ENCODE peak calls at places on chromosome 2, in six cellular contexts. One of them, this sample, is unnamed.

GRCh38 chr2:39573276-39573675 is 92.4 kb upstream of the TMEM178A start:
- DNase-seq in WTC11: no peak
- DNase-seq in HepG2: no peak
- DNase-seq in K562: no peak
- DNase-seq in H1: no peak
- DNase-seq in GM12878: no peak
- DNase-seq in this sample: no peak

GRCh38 chr2:178761759-178762371 is 45.4 kb downstream of the TTN start:
- DNase-seq in WTC11: peak; percentile 22
- DNase-seq in HepG2: peak; percentile 60
- DNase-seq in K562: peak; percentile 35
- DNase-seq in H1: peak; percentile 3
- DNase-seq in GM12878: peak; percentile 12
- DNase-seq in this sample: peak; percentile 83

GRCh38 chr2:20016346-20016745 is 3.9 kb upstream of the MATN3 start:
- DNase-seq in WTC11: peak; percentile 35
- DNase-seq in HepG2: no peak
- DNase-seq in K562: no peak
- DNase-seq in H1: no peak
- DNase-seq in GM12878: no peak
- DNase-seq in this sample: peak; percentile 69

GRCh38 chr2:71674158-71674807 is 220.9 kb downstream of the DYSF start:
- DNase-seq in WTC11: no peak
- DNase-seq in HepG2: no peak
- DNase-seq in K562: no peak
- DNase-seq in H1: no peak
- DNase-seq in GM12878: no peak
- DNase-seq in this sample: no peak

GRCh38 chr2:71748227-71748626 is 294.9 kb downstream of the DYSF start:
- DNase-seq in WTC11: no peak
- DNase-seq in HepG2: no peak
- DNase-seq in K562: peak; percentile 83
- DNase-seq in H1: no peak
- DNase-seq in GM12878: no peak
- DNase-seq in this sample: no peak

GRCh38 chr2:203476881-203477280 is 58.2 kb downstream of the RAPH1 start:
- DNase-seq in WTC11: no peak
- DNase-seq in HepG2: no peak
- DNase-seq in K562: no peak
- DNase-seq in H1: no peak
- DNase-seq in GM12878: no peak
- DNase-seq in this sample: no peak

GRCh38 chr2:20231632-20232031 is 6.7 kb upstream of the SDC1 start:
- DNase-seq in WTC11: peak; percentile 37
- DNase-seq in HepG2: peak; percentile 46
- DNase-seq in K562: no peak
- DNase-seq in H1: peak; percentile 68
- DNase-seq in GM12878: no peak
- DNase-seq in this sample: peak; percentile 64

GRCh38 chr2:232321156-232321816 is 57.3 kb upstream of the ALPP start:
- DNase-seq in WTC11: peak; percentile 70
- DNase-seq in HepG2: no peak
- DNase-seq in K562: no peak
- DNase-seq in H1: no peak
- DNase-seq in GM12878: no peak
- DNase-seq in this sample: peak; percentile 74

DNA sequence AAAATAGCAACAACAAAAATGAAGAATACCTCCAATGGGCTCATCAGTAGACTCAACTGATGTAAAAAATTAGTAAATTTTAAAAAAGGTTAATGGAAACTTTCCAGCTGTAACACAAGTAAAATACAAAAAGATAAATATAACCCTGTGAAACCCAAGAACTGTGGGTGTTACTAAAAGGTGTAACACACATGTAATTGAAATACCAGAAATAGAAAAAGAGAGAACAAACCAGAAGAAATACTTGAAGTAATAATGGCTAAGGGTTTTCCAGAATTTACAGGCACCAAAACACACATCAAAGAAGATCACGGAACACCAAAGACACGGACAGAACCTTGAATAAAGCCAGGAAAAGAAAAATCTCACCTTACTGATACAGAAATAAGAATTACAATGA is 590.6 kb upstream of the RAB6C start:
- DNase-seq in WTC11: no peak
- DNase-seq in HepG2: no peak
- DNase-seq in K562: no peak
- DNase-seq in H1: no peak
- DNase-seq in GM12878: no peak
- DNase-seq in this sample: no peak
- TF ChIP-seq CREB1 in WTC11: no peak
- TF ChIP-seq CREB1 in HepG2: no peak
- TF ChIP-seq CREB1 in K562: no peak
- TF ChIP-seq CREB1 in H1: no peak
- TF ChIP-seq CREB1 in GM12878: no peak
- TF ChIP-seq CREB1 in this sample: no peak

GRCh38 chr2:46058140-46058539 is 239.1 kb upstream of the EPAS1 start:
- DNase-seq in WTC11: no peak
- DNase-seq in HepG2: no peak
- DNase-seq in K562: no peak
- DNase-seq in H1: no peak
- DNase-seq in GM12878: no peak
- DNase-seq in this sample: no peak
- TF ChIP-seq CREB1 in WTC11: no peak
- TF ChIP-seq CREB1 in HepG2: no peak
- TF ChIP-seq CREB1 in K562: no peak
- TF ChIP-seq CREB1 in H1: no peak
- TF ChIP-seq CREB1 in GM12878: no peak
- TF ChIP-seq CREB1 in this sample: no peak

DNA sequence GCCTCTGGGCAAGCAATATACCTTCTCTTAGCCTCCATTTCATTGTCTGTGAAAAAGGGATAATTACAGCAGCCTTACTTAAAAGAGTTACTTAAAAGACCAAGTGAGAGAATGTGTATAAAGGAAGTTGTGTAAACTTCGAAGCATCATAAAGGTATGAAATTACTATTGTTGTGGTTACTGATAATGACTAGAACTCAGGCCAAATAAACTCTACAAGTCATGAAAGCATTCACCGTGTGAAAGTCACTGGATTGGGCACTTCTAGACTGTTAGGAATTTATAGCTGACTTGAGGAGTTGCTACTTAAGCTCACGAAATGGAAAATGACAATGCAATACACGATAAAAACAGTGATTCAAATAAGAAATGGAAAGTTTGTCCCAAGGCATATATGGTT is 67.4 kb upstream of the HAAO start:
- DNase-seq in WTC11: no peak
- DNase-seq in HepG2: no peak
- DNase-seq in K562: no peak
- DNase-seq in H1: no peak
- DNase-seq in GM12878: no peak
- DNase-seq in this sample: no peak
- TF ChIP-seq CREB1 in WTC11: no peak
- TF ChIP-seq CREB1 in HepG2: no peak
- TF ChIP-seq CREB1 in K562: no peak
- TF ChIP-seq CREB1 in H1: no peak
- TF ChIP-seq CREB1 in GM12878: no peak
- TF ChIP-seq CREB1 in this sample: no peak

GRCh38 chr2:180367831-180368230 is 360.7 kb upstream of the CWC22 start:
- DNase-seq in WTC11: no peak
- DNase-seq in HepG2: no peak
- DNase-seq in K562: no peak
- DNase-seq in H1: no peak
- DNase-seq in GM12878: no peak
- DNase-seq in this sample: no peak
- TF ChIP-seq CREB1 in WTC11: no peak
- TF ChIP-seq CREB1 in HepG2: no peak
- TF ChIP-seq CREB1 in K562: no peak
- TF ChIP-seq CREB1 in H1: no peak
- TF ChIP-seq CREB1 in GM12878: no peak
- TF ChIP-seq CREB1 in this sample: no peak

DNA sequence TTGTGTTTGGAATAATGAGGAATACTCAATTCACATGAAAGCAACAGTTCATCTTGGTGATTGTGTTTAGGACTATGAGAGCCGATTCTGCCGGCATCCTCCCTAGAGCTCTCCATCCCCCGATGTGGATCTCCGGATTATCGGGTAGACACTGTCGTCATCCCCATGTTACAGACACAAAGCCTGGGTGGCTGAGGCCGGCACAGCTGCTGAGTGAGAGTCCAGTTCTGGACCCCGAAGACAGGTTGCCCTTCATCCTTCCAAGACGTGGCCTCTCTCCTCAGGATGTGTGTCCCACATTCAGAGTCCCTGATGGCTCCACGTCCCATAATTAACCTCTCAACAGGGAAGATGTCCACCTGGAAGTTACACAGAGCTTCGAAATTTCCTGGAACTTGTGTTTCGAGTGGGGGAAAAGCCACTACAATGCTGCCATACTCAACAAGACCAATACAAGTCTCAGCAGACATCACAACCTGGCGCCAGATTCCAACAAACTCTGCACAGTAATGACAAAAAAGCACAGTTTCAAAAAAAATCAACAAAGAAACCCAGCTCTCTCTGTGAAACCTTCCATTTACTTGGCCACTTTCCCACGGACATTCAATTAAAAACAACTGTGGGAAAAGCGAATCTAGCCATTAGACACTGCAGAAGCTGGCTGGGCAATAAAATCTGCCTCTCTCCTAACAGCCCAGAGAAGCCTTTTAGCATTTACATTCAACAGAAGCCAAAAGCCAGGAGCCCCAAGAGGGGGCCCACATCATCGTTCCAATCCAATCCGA is 129.2 kb downstream of the HDAC4 start:
- DNase-seq in WTC11: no peak
- DNase-seq in HepG2: no peak
- DNase-seq in K562: no peak
- DNase-seq in H1: no peak
- DNase-seq in GM12878: no peak
- DNase-seq in this sample: no peak
- TF ChIP-seq CREB1 in WTC11: no peak
- TF ChIP-seq CREB1 in HepG2: no peak
- TF ChIP-seq CREB1 in K562: no peak
- TF ChIP-seq CREB1 in H1: no peak
- TF ChIP-seq CREB1 in GM12878: no peak
- TF ChIP-seq CREB1 in this sample: no peak

DNA sequence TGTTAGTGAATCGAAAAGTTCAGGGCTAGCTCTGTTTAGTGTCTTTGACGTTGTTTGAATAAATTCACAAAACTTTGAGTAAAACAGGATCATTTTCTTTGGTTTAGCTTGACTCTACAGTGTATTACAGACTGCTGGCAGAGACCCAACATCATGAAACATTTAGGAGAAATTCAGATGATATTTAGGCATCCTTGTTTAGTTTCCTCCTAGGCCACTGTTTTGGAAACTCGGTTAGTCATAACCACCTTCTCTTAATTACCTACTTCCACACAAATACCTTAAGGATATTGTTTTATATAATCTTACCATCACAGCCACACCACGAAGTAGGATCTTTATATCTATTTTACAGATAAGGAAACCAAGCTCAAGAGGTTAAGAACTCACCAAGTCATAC is 7.8 kb downstream of the LIMS1 start:
- DNase-seq in WTC11: no peak
- DNase-seq in HepG2: no peak
- DNase-seq in K562: no peak
- DNase-seq in H1: no peak
- DNase-seq in GM12878: no peak
- DNase-seq in this sample: no peak
- TF ChIP-seq CREB1 in WTC11: no peak
- TF ChIP-seq CREB1 in HepG2: no peak
- TF ChIP-seq CREB1 in K562: no peak
- TF ChIP-seq CREB1 in H1: no peak
- TF ChIP-seq CREB1 in GM12878: no peak
- TF ChIP-seq CREB1 in this sample: no peak

GRCh38 chr2:240745962-240746361 is 54.3 kb downstream of the AQP12A start:
- DNase-seq in WTC11: no peak
- DNase-seq in HepG2: no peak
- DNase-seq in K562: no peak
- DNase-seq in H1: no peak
- DNase-seq in GM12878: no peak
- DNase-seq in this sample: no peak
- TF ChIP-seq CREB1 in WTC11: no peak
- TF ChIP-seq CREB1 in HepG2: no peak
- TF ChIP-seq CREB1 in K562: no peak
- TF ChIP-seq CREB1 in H1: no peak
- TF ChIP-seq CREB1 in GM12878: no peak
- TF ChIP-seq CREB1 in this sample: no peak

GRCh38 chr2:239351687-239352086 is 49.1 kb downstream of the HDAC4 start:
- DNase-seq in WTC11: no peak
- DNase-seq in HepG2: no peak
- DNase-seq in K562: no peak
- DNase-seq in H1: no peak
- DNase-seq in GM12878: no peak
- DNase-seq in this sample: no peak
- TF ChIP-seq CREB1 in WTC11: no peak
- TF ChIP-seq CREB1 in HepG2: no peak
- TF ChIP-seq CREB1 in K562: no peak
- TF ChIP-seq CREB1 in H1: no peak
- TF ChIP-seq CREB1 in GM12878: no peak
- TF ChIP-seq CREB1 in this sample: no peak

DNA sequence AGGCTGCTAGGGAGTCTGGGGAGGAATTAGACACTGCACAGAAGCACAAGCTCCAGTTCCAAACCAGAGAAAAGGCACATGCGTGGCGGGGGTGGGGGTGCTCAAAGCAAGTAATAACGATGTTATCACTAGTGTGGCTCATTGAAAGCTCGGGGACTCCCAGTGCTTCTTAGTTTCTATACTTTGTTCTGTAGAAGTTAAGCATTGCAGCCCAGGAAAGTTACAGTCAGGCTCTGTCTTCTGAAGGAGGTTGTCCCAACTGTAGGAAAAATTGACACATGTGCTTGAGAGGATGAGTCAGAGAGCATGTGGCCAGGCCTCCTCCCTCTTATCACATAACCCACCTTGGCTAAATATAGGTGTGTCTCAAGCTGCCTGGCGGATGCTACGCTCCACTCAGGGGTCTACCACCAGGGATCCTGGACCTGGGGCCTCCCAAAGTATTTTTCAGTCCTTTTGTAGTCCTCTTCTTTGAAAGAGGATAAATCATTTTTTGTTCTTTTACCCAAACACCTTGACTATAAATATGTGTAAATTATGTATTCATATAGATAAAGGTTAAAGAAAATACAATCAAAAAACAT is 3.8 kb downstream of the GALNT5 start:
- DNase-seq in WTC11: no peak
- DNase-seq in HepG2: no peak
- DNase-seq in K562: peak; percentile 96
- DNase-seq in H1: no peak
- DNase-seq in GM12878: no peak
- DNase-seq in this sample: no peak
- TF ChIP-seq CREB1 in WTC11: no peak
- TF ChIP-seq CREB1 in HepG2: no peak
- TF ChIP-seq CREB1 in K562: peak; percentile 76
- TF ChIP-seq CREB1 in H1: no peak
- TF ChIP-seq CREB1 in GM12878: no peak
- TF ChIP-seq CREB1 in this sample: no peak

DNA sequence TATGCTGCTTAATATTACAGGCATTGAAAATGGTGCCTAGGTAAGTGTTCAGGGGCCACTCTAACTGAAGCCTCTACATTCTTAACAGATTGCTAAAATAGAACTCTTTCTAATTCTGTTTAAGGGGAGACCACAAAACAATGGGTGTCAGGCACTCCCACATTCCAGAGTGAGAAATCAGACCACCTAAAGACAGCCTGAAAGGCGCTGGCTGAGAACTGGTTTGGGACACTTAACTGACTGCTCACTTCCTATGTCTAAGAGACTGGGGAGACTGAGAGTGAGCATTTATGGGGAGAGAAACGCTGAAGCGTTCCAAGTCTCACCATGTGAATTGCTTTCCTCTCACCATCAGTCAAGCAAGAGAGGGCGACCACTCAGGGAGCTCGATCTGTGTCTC is 108.8 kb upstream of the ITGB6 start:
- DNase-seq in WTC11: no peak
- DNase-seq in HepG2: no peak
- DNase-seq in K562: no peak
- DNase-seq in H1: peak; percentile 23
- DNase-seq in GM12878: no peak
- DNase-seq in this sample: peak; percentile 42
- TF ChIP-seq CREB1 in WTC11: no peak
- TF ChIP-seq CREB1 in HepG2: no peak
- TF ChIP-seq CREB1 in K562: no peak
- TF ChIP-seq CREB1 in H1: no peak
- TF ChIP-seq CREB1 in GM12878: no peak
- TF ChIP-seq CREB1 in this sample: no peak

This sample was measured in GM23338.